ENCODE peak calls at places on chromosomes 4 and X, in four cellular contexts. One of them, this sample, is unnamed.

GRCh38 chr4:36288727-36289126 is 7.3 kb downstream of the DTHD1 start:
- DNase-seq in hypothalamus: no peak
- DNase-seq in Panc1: no peak
- DNase-seq in dorsolateral prefrontal cortex: no peak
- DNase-seq in this sample: no peak

GRCh38 chrX:54529166-54529558 is 857 bp upstream of the GNL3L start:
- DNase-seq in dorsolateral prefrontal cortex: no peak
- DNase-seq in Panc1: no peak
- DNase-seq in hypothalamus: no peak
- DNase-seq in this sample: no peak

GRCh38 chrX:24243692-24244091 is 70.2 kb downstream of the SUPT20HL2 start:
- DNase-seq in hypothalamus: no peak
- DNase-seq in Panc1: no peak
- DNase-seq in dorsolateral prefrontal cortex: no peak
- DNase-seq in this sample: no peak

GRCh38 chr4:141058739-141059507 is 74.3 kb downstream of the RNF150 start:
- DNase-seq in dorsolateral prefrontal cortex: no peak
- DNase-seq in Panc1: no peak
- DNase-seq in hypothalamus: no peak
- DNase-seq in this sample: no peak

GRCh38 chr4:146382194-146382593 is 139.5 kb downstream of the SLC10A7 start:
- DNase-seq in dorsolateral prefrontal cortex: no peak
- DNase-seq in Panc1: no peak
- DNase-seq in hypothalamus: no peak
- DNase-seq in this sample: no peak

GRCh38 chr4:8917868-8918783 is 46.5 kb upstream of the HMX1 start:
- DNase-seq in Panc1: peak; percentile 46
- DNase-seq in hypothalamus: peak; percentile 70
- DNase-seq in dorsolateral prefrontal cortex: peak; percentile 75
- DNase-seq in this sample: no peak

GRCh38 chrX:106959897-106960296 is 39.7 kb downstream of the CLDN2 start:
- DNase-seq in Panc1: no peak
- DNase-seq in dorsolateral prefrontal cortex: no peak
- DNase-seq in hypothalamus: no peak
- DNase-seq in this sample: no peak

GRCh38 chrX:101219840-101220191 is 230 bp downstream of the DRP2 start:
- DNase-seq in Panc1: no peak
- DNase-seq in hypothalamus: no peak
- DNase-seq in dorsolateral prefrontal cortex: no peak
- DNase-seq in this sample: no peak

GRCh38 chrX:45767021-45767491 is 566.4 kb upstream of the DIPK2B start:
- DNase-seq in hypothalamus: no peak
- DNase-seq in dorsolateral prefrontal cortex: no peak
- DNase-seq in Panc1: no peak
- DNase-seq in this sample: no peak